ENCODE peak calls at places on chromosomes 7 and 10, in ten cellular contexts. L is caudate nucleus; J is neural crest cell; M is naive thymus-derived CD8-positive, alpha-beta T cell; O is nephron progenitor cell; U is amniotic epithelial cell; P is gastrocnemius medialis; C is Right ventricle myocardium superior; G is mucosa of gallbladder; X is stimulated activated CD4-positive, alpha-beta T cell treated with anti-CD3 and anti-CD28 coated beads, Interleukin-12 subunit alpha, Interleukin-12 subunit beta, amount 100 ng/mL, for 24 hours. A is an unnamed sample.

GRCh38 chr10:48299066-48299465 is 7.4 kb upstream of the MAPK8 start:
- DNase-seq in M (no peak), O (no peak), P (no peak), L (no peak), C (no peak), U (no peak), J (no peak), G (no peak), X (no peak), A (no peak)

GRCh38 chr7:133820584-133820983 is 306.6 kb upstream of the LRGUK start:
- DNase-seq in L (no peak), P (no peak), C (no peak), U (no peak), M (no peak), G (no peak), J (no peak), O (no peak), X (no peak), A (no peak)

GRCh38 chr7:129875745-129876411 is 76.9 kb downstream of the UBE2H start:
- DNase-seq in O (no peak), U (peak), J (no peak), C (no peak), P (no peak), M (no peak), X (no peak), L (no peak), G (no peak), A (no peak)

GRCh38 chr10:89235073-89235798 is 16.3 kb downstream of the LIPA start:
- DNase-seq in J (no peak), C (peak), O (no peak), L (peak), U (no peak), X (no peak), M (no peak), P (peak), G (peak), A (no peak)

GRCh38 chr7:13981070-13981469 is 8.4 kb downstream of the ETV1 start:
- DNase-seq in M (no peak), G (peak), J (no peak), U (peak), O (no peak), X (no peak), P (peak), L (no peak), C (no peak), A (no peak)

GRCh38 chr10:23826399-23826798 is 382.5 kb upstream of the KIAA1217 start:
- DNase-seq in L (no peak), X (no peak), J (peak), U (peak), C (no peak), M (no peak), P (no peak), G (peak), O (peak), A (no peak)

GRCh38 chr7:139515266-139515665 is 8.2 kb upstream of the CLEC2L start:
- DNase-seq in M (no peak), O (no peak), C (no peak), G (no peak), U (no peak), X (no peak), P (no peak), J (no peak), L (no peak), A (no peak)

GRCh38 chr7:114931656-114932011 is 9.7 kb downstream of the MDFIC start:
- DNase-seq in J (no peak), G (no peak), C (no peak), X (no peak), O (no peak), L (no peak), U (no peak), P (no peak), M (peak), A (no peak)

GRCh38 chr7:11707606-11708193 is 124.3 kb downstream of the THSD7A start:
- DNase-seq in X (no peak), C (no peak), P (no peak), L (no peak), O (no peak), M (no peak), G (no peak), J (no peak), U (peak), A (no peak)

GRCh38 chr10:78443900-78444571 is 410.4 kb downstream of the RPS24 start:
- DNase-seq in U (no peak), L (no peak), C (no peak), M (no peak), P (no peak), O (no peak), G (no peak), X (no peak), J (no peak), A (no peak)